ENCODE peak calls at places on chromosomes 4 and X, in eight cellular contexts. B, U, A, J, S, C, X and G are unnamed samples.
A peak's percentile ranks its signal among the peaks of the same experiment; 100 is the strongest.

GRCh38 chr4:109801099-109801789 is 555 bp downstream of the CFI start:
- DNase-seq in B (no peak), U (peak; percentile 26), A (no peak), J (no peak), S (no peak), C (no peak), X (no peak), G (no peak)

GRCh38 chr4:169189372-169189771 is 81.4 kb downstream of the SH3RF1 start:
- DNase-seq in B (no peak), U (no peak), A (no peak), J (no peak), S (no peak), C (no peak), X (no peak), G (no peak)

GRCh38 chr4:116734178-116734577 is 351.2 kb downstream of the TRAM1L1 start:
- DNase-seq in B (no peak), U (no peak), A (no peak), J (no peak), S (no peak), C (no peak), X (no peak), G (no peak)

GRCh38 chr4:77172336-77172735 is 15.3 kb downstream of the CCNG2 start:
- DNase-seq in B (no peak), U (peak; percentile 91), A (peak; percentile 96), J (no peak), S (peak; percentile 65), C (no peak), X (no peak), G (no peak)

GRCh38 chr4:110533940-110534339 is 58.0 kb downstream of the ENPEP start:
- DNase-seq in B (no peak), U (peak; percentile 99), A (peak; percentile 96), J (no peak), S (peak; percentile 90), C (no peak), X (no peak), G (peak; percentile 6)

GRCh38 chr4:93178279-93178678 is 650.3 kb upstream of the ATOH1 start:
- DNase-seq in B (no peak), U (no peak), A (no peak), J (no peak), S (no peak), C (no peak), X (no peak), G (no peak)

GRCh38 chr4:80266267-80266901 is at the start of gene FGF5:
- DNase-seq in B (peak; percentile 51), U (peak; percentile 52), A (peak; percentile 92), J (peak; percentile 52), S (peak; percentile 76), C (peak; percentile 30), X (peak; percentile 44), G (no peak)

GRCh38 chr4:1852904-1853623 is 2.9 kb downstream of the LETM1 start:
- DNase-seq in B (no peak), U (no peak), A (no peak), J (no peak), S (no peak), C (no peak), X (no peak), G (no peak)

GRCh38 chr4:82421796-82422560 is 8.3 kb downstream of the HNRNPDL start:
- DNase-seq in B (peak; percentile 21), U (no peak), A (no peak), J (no peak), S (no peak), C (no peak), X (no peak), G (no peak)

GRCh38 chrX:15356444-15356843 is 21.1 kb upstream of the PIGA start:
- DNase-seq in B (no peak), U (peak; percentile 79), A (peak; percentile 53), J (no peak), S (no peak), C (no peak), X (no peak), G (no peak)

GRCh38 chrX:15242899-15243555 is 26.9 kb downstream of the ASB9 start:
- DNase-seq in B (peak; percentile 64), U (peak; percentile 76), A (peak; percentile 50), J (no peak), S (peak; percentile 76), C (peak; percentile 18), X (peak; percentile 47), G (peak; percentile 65)

GRCh38 chr4:37528161-37528560 is 158.0 kb downstream of the RELL1 start:
- DNase-seq in B (no peak), U (peak; percentile 14), A (no peak), J (no peak), S (peak; percentile 76), C (no peak), X (no peak), G (no peak)

GRCh38 chr4:127698789-127699200 is 31.4 kb upstream of the SLC25A31 start:
- DNase-seq in B (no peak), U (peak; percentile 97), A (peak; percentile 54), J (no peak), S (peak; percentile 87), C (no peak), X (no peak), G (peak; percentile 59)

GRCh38 chr4:77190053-77190452 is 33.0 kb downstream of the CCNG2 start:
- DNase-seq in B (no peak), U (peak; percentile 16), A (no peak), J (no peak), S (peak; percentile 76), C (no peak), X (no peak), G (no peak)

GRCh38 chrX:47097018-47097417 is 18.8 kb downstream of the RGN start:
- DNase-seq in B (no peak), U (no peak), A (no peak), J (no peak), S (no peak), C (no peak), X (no peak), G (no peak)

GRCh38 chrX:15930585-15930984 is 76.0 kb upstream of the AP1S2 start:
- DNase-seq in B (no peak), U (peak; percentile 54), A (peak; percentile 72), J (no peak), S (peak; percentile 66), C (no peak), X (peak; percentile 8), G (peak; percentile 26)

GRCh38 chr4:3408793-3409330 is 32.9 kb upstream of the HGFAC start:
- DNase-seq in B (no peak), U (no peak), A (no peak), J (no peak), S (no peak), C (no peak), X (no peak), G (no peak)

GRCh38 chrX:9379697-9380551 is 84.9 kb upstream of the TBL1X start:
- DNase-seq in B (no peak), U (peak; percentile 31), A (no peak), J (no peak), S (peak; percentile 89), C (no peak), X (no peak), G (no peak)

GRCh38 chr4:94349193-94349592 is 6.6 kb upstream of the HPGDS start:
- DNase-seq in B (no peak), U (peak; percentile 63), A (no peak), J (no peak), S (no peak), C (no peak), X (no peak), G (no peak)

DNA sequence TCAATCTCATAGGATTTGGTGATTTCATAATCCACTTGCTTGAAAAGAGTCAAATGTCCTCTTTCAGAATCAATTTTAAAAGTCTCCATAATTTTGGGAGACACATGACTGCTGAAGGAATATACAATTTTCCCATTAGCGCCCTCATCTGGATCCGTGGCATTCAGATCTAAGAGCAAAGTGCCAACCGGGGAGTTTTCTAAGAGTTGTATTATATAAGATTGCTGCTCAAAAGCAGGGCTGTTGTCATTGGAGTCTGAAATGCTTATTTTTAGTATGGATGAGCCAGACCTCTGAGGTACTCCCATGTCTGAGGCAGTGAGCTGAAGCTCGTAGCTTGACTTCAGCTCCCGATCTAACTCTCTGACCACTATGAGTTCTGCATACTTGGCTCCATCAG is 1.2 kb downstream of the PCDH18 start:
- DNase-seq in B (no peak), U (peak; percentile 77), A (peak; percentile 68), J (no peak), S (peak; percentile 45), C (no peak), X (no peak), G (no peak)
- TF ChIP-seq CTCF in B (no peak), U (peak; percentile 75), A (peak; percentile 72), J (no peak), S (peak; percentile 71), C (peak; percentile 44), X (no peak), G (no peak)

GRCh38 chr4:40183615-40184411 is 13.0 kb upstream of the RHOH start:
- DNase-seq in B (no peak), U (peak; percentile 44), A (no peak), J (no peak), S (no peak), C (no peak), X (peak; percentile 45), G (peak; percentile 49)
- TF ChIP-seq CTCF in B (no peak), U (no peak), A (no peak), J (no peak), S (no peak), C (no peak), X (no peak), G (no peak)

GRCh38 chr4:52977252-52977651 is 115.1 kb downstream of the RASL11B start:
- DNase-seq in B (no peak), U (no peak), A (no peak), J (no peak), S (no peak), C (no peak), X (no peak), G (no peak)

GRCh38 chr4:52979821-52980590 is 117.9 kb downstream of the RASL11B start:
- DNase-seq in B (no peak), U (no peak), A (no peak), J (no peak), S (peak; percentile 12), C (no peak), X (no peak), G (no peak)

GRCh38 chr4:52976523-52977230 is 114.6 kb downstream of the RASL11B start:
- DNase-seq in B (no peak), U (no peak), A (no peak), J (no peak), S (no peak), C (no peak), X (no peak), G (no peak)

GRCh38 chr4:52982246-52982950 is 120.3 kb downstream of the RASL11B start:
- DNase-seq in B (no peak), U (peak; percentile 88), A (peak; percentile 73), J (no peak), S (peak; percentile 66), C (no peak), X (no peak), G (peak; percentile 32)

DNA sequence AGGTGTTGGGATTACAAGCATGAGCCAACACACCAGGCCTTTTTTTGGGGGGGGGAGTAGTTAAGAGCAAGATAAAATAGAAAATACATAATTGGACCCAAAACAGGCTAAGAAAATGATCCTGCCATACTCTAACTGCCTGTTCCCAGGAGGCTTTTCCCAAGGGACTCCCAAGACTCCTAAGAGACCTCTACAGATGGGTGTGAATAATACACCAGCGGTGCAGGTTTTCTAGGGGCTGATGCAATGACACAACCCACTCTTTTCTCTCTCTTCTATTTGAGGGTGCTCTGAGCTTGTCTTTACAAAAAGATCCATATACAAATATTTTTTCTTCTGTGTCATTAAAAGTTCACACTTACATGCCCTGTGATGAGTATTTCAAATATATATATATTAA is 116.9 kb downstream of the RASL11B start:
- DNase-seq in B (no peak), U (peak; percentile 50), A (no peak), J (no peak), S (peak; percentile 20), C (no peak), X (no peak), G (no peak)
- TF ChIP-seq CTCF in B (no peak), U (peak; percentile 15), A (no peak), J (no peak), S (peak; percentile 19), C (no peak), X (no peak), G (no peak)

GRCh38 chrX:10769165-10769564 is 148.8 kb upstream of the MID1 start:
- DNase-seq in B (no peak), U (peak; percentile 59), A (peak; percentile 54), J (no peak), S (peak; percentile 61), C (no peak), X (peak; percentile 6), G (peak; percentile 49)
- TF ChIP-seq CTCF in B (no peak), U (peak; percentile 55), A (peak; percentile 62), J (no peak), S (peak; percentile 70), C (peak; percentile 62), X (peak; percentile 53), G (peak; percentile 52)